ENCODE peak calls at places on chromosomes 13 and 19, in ten cellular contexts. One of them, this sample, is unnamed.
A peak's percentile ranks its signal among the peaks of the same experiment; 100 is the strongest.

GRCh38 chr19:45645068-45645630 is 6.0 kb upstream of the EML2 start:
- DNase-seq in head of caudate nucleus: no peak
- DNase-seq in NCI-H1436: no peak
- DNase-seq in NCI-H2107: no peak
- DNase-seq in HFFc6: no peak
- DNase-seq in HAP-1: no peak
- DNase-seq in activated gamma-delta T cell treated with Interleukin-2 at 50 U/mL for 16 hours: no peak
- DNase-seq in left colon: no peak
- DNase-seq in foreskin melanocyte: no peak
- DNase-seq in stimulated activated CD8-positive, alpha-beta memory T cell treated with anti-CD3 and anti-CD28 coated beads, Interleukin-12 subunit alpha, Interleukin-12 subunit beta, amount 100 ng/mL, for 1 hour: no peak
- DNase-seq in this sample: no peak

GRCh38 chr13:33034897-33035296 is 18.7 kb downstream of the KL start:
- DNase-seq in activated gamma-delta T cell treated with Interleukin-2 at 50 U/mL for 16 hours: no peak
- DNase-seq in stimulated activated CD8-positive, alpha-beta memory T cell treated with anti-CD3 and anti-CD28 coated beads, Interleukin-12 subunit alpha, Interleukin-12 subunit beta, amount 100 ng/mL, for 1 hour: no peak
- DNase-seq in HFFc6: no peak
- DNase-seq in foreskin melanocyte: no peak
- DNase-seq in left colon: no peak
- DNase-seq in NCI-H1436: no peak
- DNase-seq in head of caudate nucleus: no peak
- DNase-seq in NCI-H2107: no peak
- DNase-seq in HAP-1: no peak
- DNase-seq in this sample: no peak

GRCh38 chr13:54445865-54446264 is 1417.3 kb downstream of the OLFM4 start:
- DNase-seq in stimulated activated CD8-positive, alpha-beta memory T cell treated with anti-CD3 and anti-CD28 coated beads, Interleukin-12 subunit alpha, Interleukin-12 subunit beta, amount 100 ng/mL, for 1 hour: no peak
- DNase-seq in NCI-H1436: no peak
- DNase-seq in NCI-H2107: no peak
- DNase-seq in HAP-1: no peak
- DNase-seq in HFFc6: no peak
- DNase-seq in head of caudate nucleus: no peak
- DNase-seq in activated gamma-delta T cell treated with Interleukin-2 at 50 U/mL for 16 hours: no peak
- DNase-seq in left colon: no peak
- DNase-seq in foreskin melanocyte: no peak
- DNase-seq in this sample: no peak

GRCh38 chr19:5956728-5957127 is 21.2 kb downstream of the RANBP3 start:
- DNase-seq in head of caudate nucleus: no peak
- DNase-seq in foreskin melanocyte: no peak
- DNase-seq in activated gamma-delta T cell treated with Interleukin-2 at 50 U/mL for 16 hours: no peak
- DNase-seq in NCI-H1436: no peak
- DNase-seq in left colon: no peak
- DNase-seq in HAP-1: no peak
- DNase-seq in HFFc6: no peak
- DNase-seq in stimulated activated CD8-positive, alpha-beta memory T cell treated with anti-CD3 and anti-CD28 coated beads, Interleukin-12 subunit alpha, Interleukin-12 subunit beta, amount 100 ng/mL, for 1 hour: no peak
- DNase-seq in NCI-H2107: no peak
- DNase-seq in this sample: no peak

GRCh38 chr19:48900477-48901452 is 653 bp downstream of the NUCB1 start:
- DNase-seq in left colon: no peak
- DNase-seq in stimulated activated CD8-positive, alpha-beta memory T cell treated with anti-CD3 and anti-CD28 coated beads, Interleukin-12 subunit alpha, Interleukin-12 subunit beta, amount 100 ng/mL, for 1 hour: no peak
- DNase-seq in NCI-H1436: no peak
- DNase-seq in head of caudate nucleus: no peak
- DNase-seq in HFFc6: peak; percentile 26
- DNase-seq in NCI-H2107: no peak
- DNase-seq in foreskin melanocyte: peak; percentile 46
- DNase-seq in activated gamma-delta T cell treated with Interleukin-2 at 50 U/mL for 16 hours: no peak
- DNase-seq in HAP-1: no peak
- DNase-seq in this sample: peak; percentile 24

GRCh38 chr13:99600318-99600717 is 99.0 kb downstream of the TM9SF2 start:
- DNase-seq in HFFc6: no peak
- DNase-seq in NCI-H2107: no peak
- DNase-seq in head of caudate nucleus: no peak
- DNase-seq in NCI-H1436: no peak
- DNase-seq in left colon: no peak
- DNase-seq in stimulated activated CD8-positive, alpha-beta memory T cell treated with anti-CD3 and anti-CD28 coated beads, Interleukin-12 subunit alpha, Interleukin-12 subunit beta, amount 100 ng/mL, for 1 hour: no peak
- DNase-seq in foreskin melanocyte: no peak
- DNase-seq in HAP-1: peak; percentile 25
- DNase-seq in activated gamma-delta T cell treated with Interleukin-2 at 50 U/mL for 16 hours: no peak
- DNase-seq in this sample: no peak

GRCh38 chr13:21580736-21581135 is 23.2 kb downstream of the MICU2 start:
- DNase-seq in activated gamma-delta T cell treated with Interleukin-2 at 50 U/mL for 16 hours: no peak
- DNase-seq in foreskin melanocyte: no peak
- DNase-seq in NCI-H2107: no peak
- DNase-seq in HAP-1: no peak
- DNase-seq in HFFc6: no peak
- DNase-seq in left colon: no peak
- DNase-seq in head of caudate nucleus: no peak
- DNase-seq in stimulated activated CD8-positive, alpha-beta memory T cell treated with anti-CD3 and anti-CD28 coated beads, Interleukin-12 subunit alpha, Interleukin-12 subunit beta, amount 100 ng/mL, for 1 hour: no peak
- DNase-seq in NCI-H1436: no peak
- DNase-seq in this sample: no peak

GRCh38 chr13:50887153-50887552 is 22.4 kb upstream of the RNASEH2B start:
- DNase-seq in head of caudate nucleus: no peak
- DNase-seq in HAP-1: no peak
- DNase-seq in activated gamma-delta T cell treated with Interleukin-2 at 50 U/mL for 16 hours: no peak
- DNase-seq in stimulated activated CD8-positive, alpha-beta memory T cell treated with anti-CD3 and anti-CD28 coated beads, Interleukin-12 subunit alpha, Interleukin-12 subunit beta, amount 100 ng/mL, for 1 hour: no peak
- DNase-seq in foreskin melanocyte: no peak
- DNase-seq in NCI-H2107: no peak
- DNase-seq in NCI-H1436: no peak
- DNase-seq in HFFc6: no peak
- DNase-seq in left colon: no peak
- DNase-seq in this sample: no peak

GRCh38 chr13:52002361-52002760 is 8.9 kb downstream of the ATP7B start:
- DNase-seq in NCI-H1436: no peak
- DNase-seq in HAP-1: no peak
- DNase-seq in head of caudate nucleus: no peak
- DNase-seq in left colon: no peak
- DNase-seq in activated gamma-delta T cell treated with Interleukin-2 at 50 U/mL for 16 hours: no peak
- DNase-seq in stimulated activated CD8-positive, alpha-beta memory T cell treated with anti-CD3 and anti-CD28 coated beads, Interleukin-12 subunit alpha, Interleukin-12 subunit beta, amount 100 ng/mL, for 1 hour: no peak
- DNase-seq in HFFc6: no peak
- DNase-seq in foreskin melanocyte: no peak
- DNase-seq in NCI-H2107: no peak
- DNase-seq in this sample: no peak

GRCh38 chr19:29687897-29688728 is 22.9 kb downstream of the PLEKHF1 start:
- DNase-seq in stimulated activated CD8-positive, alpha-beta memory T cell treated with anti-CD3 and anti-CD28 coated beads, Interleukin-12 subunit alpha, Interleukin-12 subunit beta, amount 100 ng/mL, for 1 hour: no peak
- DNase-seq in left colon: no peak
- DNase-seq in NCI-H1436: no peak
- DNase-seq in activated gamma-delta T cell treated with Interleukin-2 at 50 U/mL for 16 hours: no peak
- DNase-seq in HFFc6: peak; percentile 64
- DNase-seq in HAP-1: no peak
- DNase-seq in foreskin melanocyte: no peak
- DNase-seq in NCI-H2107: no peak
- DNase-seq in head of caudate nucleus: no peak
- DNase-seq in this sample: no peak

This sample was measured in CD8-positive, alpha-beta T cell.